ENCODE peak calls at places on chromosome 16, in nine cellular contexts. E is cardiac muscle cell, U is Caco-2, T is mucosa of descending colon, N is psoas muscle, W is cardiac fibroblast, H is endothelial cell of umbilical vein, K is fibroblast of lung, P is upper lobe of right lung. B is an unnamed sample.

GRCh38 chr16:15775209-15775608 is 81.6 kb downstream of the MYH11 start:
- DNase-seq in E (peak), U (no peak), T (no peak), N (no peak), W (no peak), H (peak), K (peak), P (no peak), B (peak)

GRCh38 chr16:1037023-1037933 is 35.3 kb upstream of the SSTR5 start:
- DNase-seq in E (no peak), U (no peak), T (no peak), N (no peak), W (no peak), H (no peak), K (no peak), P (no peak), B (peak)

GRCh38 chr16:14454391-14454790 is 175.7 kb downstream of the PARN start:
- DNase-seq in E (peak), U (no peak), T (no peak), N (no peak), W (no peak), H (no peak), K (peak), P (no peak), B (no peak)

GRCh38 chr16:14240216-14240843 is 169.2 kb downstream of the MRTFB start:
- DNase-seq in E (peak), U (peak), T (no peak), N (no peak), W (peak), H (no peak), K (peak), P (no peak), B (no peak)

GRCh38 chr16:78196527-78196926 is 97.1 kb downstream of the WWOX start:
- DNase-seq in E (no peak), U (no peak), T (no peak), N (no peak), W (no peak), H (no peak), K (no peak), P (no peak), B (no peak)

GRCh38 chr16:9092282-9092962 is 978 bp downstream of the HAPSTR1 start:
- DNase-seq in E (no peak), U (no peak), T (peak), N (peak), W (no peak), H (peak), K (no peak), P (peak), B (no peak)

GRCh38 chr16:3444032-3444388 is 530 bp downstream of the NAA60 start:
- DNase-seq in E (peak), U (no peak), T (no peak), N (no peak), W (peak), H (peak), K (peak), P (no peak), B (no peak)

GRCh38 chr16:13638218-13638617 is 281.7 kb upstream of the ERCC4 start:
- DNase-seq in E (no peak), U (no peak), T (no peak), N (no peak), W (no peak), H (no peak), K (no peak), P (no peak), B (no peak)

GRCh38 chr16:75250809-75251279 is 580 bp downstream of the BCAR1 start:
- DNase-seq in E (no peak), U (peak), T (peak), N (peak), W (no peak), H (no peak), K (no peak), P (peak), B (no peak)

GRCh38 chr16:75248142-75248535 is 3.3 kb downstream of the BCAR1 start:
- DNase-seq in E (no peak), U (no peak), T (peak), N (no peak), W (no peak), H (no peak), K (no peak), P (no peak), B (no peak)

GRCh38 chr16:75248536-75249380 is 2.7 kb downstream of the BCAR1 start:
- DNase-seq in E (no peak), U (no peak), T (peak), N (peak), W (no peak), H (no peak), K (no peak), P (no peak), B (no peak)

GRCh38 chr16:75250089-75250808 is 1.2 kb downstream of the BCAR1 start:
- DNase-seq in E (no peak), U (no peak), T (peak), N (peak), W (no peak), H (no peak), K (no peak), P (peak), B (no peak)

DNA sequence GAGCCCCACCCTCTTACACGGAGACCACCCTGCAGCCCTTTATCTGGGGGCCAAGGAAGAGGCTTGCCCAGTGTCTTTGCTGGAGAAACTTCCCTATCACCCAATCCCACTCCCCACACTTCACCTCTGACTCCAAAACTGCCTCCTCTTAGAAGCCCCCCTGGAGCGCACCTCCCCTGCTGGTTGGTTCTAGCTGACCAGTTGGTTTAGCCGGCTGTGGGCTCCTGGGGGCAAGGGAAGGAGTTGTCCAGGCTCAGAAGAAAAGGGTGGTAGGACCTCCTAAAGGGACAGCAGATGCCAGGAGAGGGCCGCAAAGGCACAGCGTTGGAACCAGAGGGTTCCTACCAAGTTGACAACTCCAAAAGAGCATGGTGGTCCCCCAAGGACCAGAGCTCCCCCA is 2.0 kb downstream of the BCAR1 start:
- DNase-seq in E (no peak), U (no peak), T (peak), N (no peak), W (no peak), H (no peak), K (no peak), P (no peak), B (no peak)
- TF ChIP-seq CTCF in E (no peak), U (no peak), T (no peak), N (no peak), W (no peak), H (peak), K (no peak), P (no peak), B (no peak)

GRCh38 chr16:29254676-29255495 is 151.6 kb downstream of the NPIPB11 start:
- DNase-seq in E (no peak), U (no peak), T (no peak), N (no peak), W (no peak), H (no peak), K (no peak), P (no peak), B (no peak)
- H3K4me3 ChIP-seq in E (no peak), U (no peak), T (no peak), N (no peak), W (no peak), H (no peak), K (no peak), P (no peak), B (no peak)

DNA sequence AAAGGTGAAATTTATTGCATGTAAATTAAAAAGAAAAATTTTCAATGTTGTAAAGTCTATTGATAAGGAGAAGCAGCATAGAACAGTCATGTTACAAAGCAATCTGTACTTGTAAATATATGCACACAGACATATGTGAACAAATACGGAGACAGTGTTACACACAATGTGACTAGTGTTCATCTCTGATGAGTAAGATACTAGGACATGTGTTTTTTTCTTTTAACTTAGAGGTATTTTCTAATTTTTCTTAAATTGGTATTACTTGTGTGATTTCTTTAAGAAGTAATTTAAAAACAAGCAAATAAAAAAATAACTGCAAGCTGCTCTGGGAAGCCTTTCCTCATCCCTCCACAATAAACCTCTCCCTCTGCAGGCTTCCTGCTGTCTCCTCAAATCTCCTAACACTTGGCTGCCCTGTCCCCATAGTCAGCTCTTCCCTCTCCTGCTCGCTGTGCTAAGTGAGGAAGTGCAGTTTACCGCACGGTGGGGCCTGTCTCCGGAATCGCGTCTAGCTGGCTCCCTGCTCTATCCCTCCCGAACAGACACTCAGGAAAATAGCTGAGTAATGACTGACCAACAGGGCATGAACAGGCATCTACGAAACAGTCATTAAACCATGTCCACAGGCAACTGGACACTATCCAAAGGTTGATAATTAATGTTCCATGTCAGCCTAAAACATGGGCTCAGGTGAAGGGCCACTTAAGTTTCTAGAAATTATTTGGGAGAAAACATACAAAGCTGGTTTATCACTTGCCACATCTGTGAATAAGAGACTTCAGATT is 35.9 kb downstream of the CMTM4 start:
- DNase-seq in E (peak), U (no peak), T (no peak), N (peak), W (peak), H (peak), K (peak), P (peak), B (peak)
- TF ChIP-seq CTCF in E (peak), U (no peak), T (no peak), N (peak), W (peak), H (no peak), K (peak), P (peak), B (peak)

GRCh38 chr16:72937916-72938315 is 110.0 kb downstream of the ZFHX3 start:
- DNase-seq in E (no peak), U (no peak), T (no peak), N (no peak), W (no peak), H (no peak), K (no peak), P (no peak), B (no peak)
- H3K4me3 ChIP-seq in E (no peak), U (no peak), T (no peak), N (no peak), W (no peak), H (no peak), K (no peak), P (no peak), B (no peak)

DNA sequence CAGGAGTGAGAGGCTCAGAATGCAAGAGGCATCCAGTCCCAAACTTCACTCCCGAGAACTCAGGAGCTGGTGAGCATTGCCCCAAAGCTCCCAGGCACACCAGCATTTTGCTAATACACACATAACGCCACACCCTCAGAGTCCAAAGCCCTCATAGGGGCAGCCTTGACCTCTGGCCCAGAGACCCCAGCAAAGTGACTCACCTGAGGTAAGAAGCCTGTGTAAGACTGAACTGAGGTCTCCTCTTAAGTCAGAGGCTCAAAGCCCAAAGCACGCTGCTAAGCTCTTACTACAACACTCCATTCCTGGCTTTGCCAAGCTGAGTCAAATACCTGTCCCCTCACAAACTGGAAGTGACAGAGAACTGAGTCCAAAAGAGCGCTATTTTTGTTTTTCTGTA is 16.4 kb downstream of the ST3GAL2 start:
- DNase-seq in E (no peak), U (no peak), T (no peak), N (no peak), W (no peak), H (no peak), K (no peak), P (no peak), B (no peak)
- TF ChIP-seq CTCF in E (no peak), U (no peak), T (no peak), N (no peak), W (no peak), H (no peak), K (no peak), P (no peak), B (no peak)

GRCh38 chr16:79772028-79772427 is 171.5 kb upstream of the MAF start:
- DNase-seq in E (no peak), U (no peak), T (no peak), N (no peak), W (no peak), H (no peak), K (no peak), P (no peak), B (no peak)
- H3K4me3 ChIP-seq in E (no peak), U (no peak), T (no peak), N (no peak), W (no peak), H (no peak), K (no peak), P (no peak), B (no peak)

GRCh38 chr16:24538756-24539294 is 541 bp upstream of the RBBP6 start:
- DNase-seq in E (no peak), U (no peak), T (no peak), N (peak), W (no peak), H (no peak), K (no peak), P (no peak), B (no peak)
- TF ChIP-seq CTCF in E (no peak), U (no peak), T (no peak), N (no peak), W (no peak), H (no peak), K (no peak), P (no peak), B (peak)

DNA sequence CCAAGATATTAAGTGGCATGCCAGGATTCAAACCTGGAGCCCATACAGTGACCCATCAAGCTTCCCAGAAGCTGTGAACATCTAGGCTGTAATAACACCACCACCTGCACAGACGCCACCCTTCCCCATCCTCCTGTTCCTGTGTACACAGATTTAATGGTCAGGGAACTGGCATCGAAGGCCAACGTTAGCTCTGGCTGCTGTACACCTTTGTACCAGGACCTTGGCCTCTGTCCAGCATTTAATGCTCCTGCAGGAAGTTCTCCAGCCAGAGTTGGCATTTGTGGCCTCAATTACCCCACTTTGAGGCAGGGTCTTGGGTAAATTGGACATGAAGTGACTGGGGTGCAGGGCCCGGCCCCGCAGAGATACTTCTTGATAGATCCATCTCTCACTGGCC is 49.3 kb downstream of the SCNN1B start:
- DNase-seq in E (no peak), U (no peak), T (no peak), N (no peak), W (no peak), H (no peak), K (no peak), P (peak), B (no peak)
- H3K4me3 ChIP-seq in E (no peak), U (no peak), T (no peak), N (no peak), W (no peak), H (no peak), K (no peak), P (no peak), B (no peak)

DNA sequence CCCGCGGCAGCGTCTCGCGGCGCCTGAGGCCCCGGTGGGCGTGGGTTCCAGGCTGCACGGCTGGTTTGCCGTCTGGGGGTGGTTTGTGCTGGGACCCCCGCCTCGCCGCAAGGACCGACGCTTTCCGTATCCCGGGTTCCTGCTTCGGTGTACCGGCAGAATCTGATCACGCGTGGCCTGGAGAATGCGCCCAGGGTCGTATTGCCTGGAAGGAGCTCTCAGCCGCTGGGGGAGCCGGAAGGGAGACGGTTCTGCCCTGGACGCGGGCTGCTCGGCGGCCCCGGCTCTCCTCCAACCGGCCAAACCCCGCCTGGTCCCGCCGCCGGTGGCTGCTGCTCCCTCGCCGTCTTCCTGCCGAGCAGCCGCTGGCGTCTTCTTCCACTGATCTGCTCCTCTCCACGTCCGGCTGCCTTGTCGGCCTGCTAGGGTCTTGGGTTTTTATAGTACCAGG is 39.8 kb downstream of the ZNF778 start:
- DNase-seq in E (peak), U (no peak), T (no peak), N (no peak), W (peak), H (peak), K (no peak), P (no peak), B (no peak)
- TF ChIP-seq CTCF in E (no peak), U (no peak), T (no peak), N (no peak), W (peak), H (no peak), K (no peak), P (no peak), B (peak)

GRCh38 chr16:57001026-57001669 is 11.8 kb downstream of the NLRC5 start:
- DNase-seq in E (no peak), U (peak), T (no peak), N (no peak), W (no peak), H (no peak), K (no peak), P (no peak), B (no peak)

GRCh38 chr16:56998352-56998751 is 9.0 kb downstream of the NLRC5 start:
- DNase-seq in E (no peak), U (no peak), T (no peak), N (no peak), W (no peak), H (no peak), K (no peak), P (no peak), B (no peak)

GRCh38 chr16:57000271-57001025 is 11.1 kb downstream of the NLRC5 start:
- DNase-seq in E (peak), U (peak), T (no peak), N (peak), W (peak), H (peak), K (peak), P (no peak), B (no peak)

GRCh38 chr16:56998861-56999260 is 9.5 kb downstream of the NLRC5 start:
- DNase-seq in E (no peak), U (peak), T (no peak), N (no peak), W (no peak), H (no peak), K (no peak), P (no peak), B (no peak)

DNA sequence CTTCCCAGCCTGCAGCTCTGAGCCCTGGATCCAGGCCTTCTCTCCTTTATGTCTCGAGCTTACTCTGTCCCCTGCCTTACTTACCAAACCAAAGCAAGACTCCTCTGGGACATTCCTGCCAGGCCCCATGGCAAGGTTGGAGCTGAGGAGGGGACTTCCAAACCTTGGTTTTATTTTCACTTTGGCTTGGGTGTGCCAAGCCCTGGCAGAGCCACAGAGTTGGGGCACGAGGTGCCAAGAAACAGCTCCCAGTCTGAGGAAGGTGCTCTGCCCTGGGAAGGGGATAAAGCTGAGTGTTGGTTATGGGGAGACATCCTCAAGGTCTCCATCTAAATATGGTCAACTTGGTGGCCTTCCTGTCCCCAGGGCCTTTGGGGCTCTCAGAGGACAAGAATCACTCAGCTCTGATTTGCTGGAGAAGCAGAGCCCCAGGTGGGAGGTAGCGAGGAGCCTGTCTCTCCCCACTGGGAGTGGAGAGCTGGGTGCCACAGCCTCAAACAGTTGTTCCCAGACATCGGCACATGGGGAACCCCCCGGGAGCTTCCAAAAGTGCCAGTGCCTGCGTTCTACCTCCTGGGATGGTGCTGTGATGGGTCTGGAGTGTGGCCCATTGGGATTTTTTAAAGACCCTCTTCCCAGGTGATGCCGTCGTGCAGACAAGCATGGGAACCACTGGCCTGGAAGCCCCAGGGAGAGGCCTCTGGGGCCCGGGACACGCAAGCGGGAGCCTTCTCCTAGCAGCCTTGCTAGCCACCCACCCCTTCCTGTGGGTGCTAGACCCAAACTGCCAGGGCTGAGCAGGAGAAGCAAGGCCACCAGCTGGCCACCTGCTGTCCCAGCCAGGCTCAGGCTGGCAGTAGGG is 10.3 kb downstream of the NLRC5 start:
- DNase-seq in E (no peak), U (peak), T (no peak), N (no peak), W (no peak), H (no peak), K (no peak), P (no peak), B (no peak)
- H3K4me3 ChIP-seq in E (no peak), U (no peak), T (no peak), N (no peak), W (no peak), H (no peak), K (no peak), P (no peak), B (no peak)